ENCODE peak calls at places on chromosomes 16 and 17, in five cellular contexts. V is tibial artery, P is ovary, D is K562, U is endothelial cell of umbilical vein. C is an unnamed sample.

GRCh38 chr17:15463363-15463762 is 4.1 kb downstream of the CDRT4 start:
- DNase-seq in D (no peak), P (peak; percentile 49), U (peak; percentile 54), V (peak; percentile 45), C (no peak)

GRCh38 chr17:72381597-72382397 is 261.0 kb downstream of the SOX9 start:
- DNase-seq in P (no peak), U (no peak), V (no peak), D (no peak), C (no peak)

GRCh38 chr16:47826070-47826469 is 329.7 kb downstream of the ABCC12 start:
- DNase-seq in D (no peak), V (no peak), P (no peak), U (no peak), C (no peak)

GRCh38 chr17:9224485-9224884 is 203.2 kb downstream of the NTN1 start:
- DNase-seq in D (no peak), V (no peak), U (no peak), P (no peak), C (no peak)

GRCh38 chr16:2815299-2815771 is 1.7 kb upstream of the PRSS21 start:
- DNase-seq in U (no peak), V (no peak), D (no peak), P (no peak), C (no peak)

GRCh38 chr16:47617732-47618131 is 156.6 kb downstream of the PHKB start:
- DNase-seq in V (no peak), D (no peak), P (no peak), U (no peak), C (no peak)

GRCh38 chr16:57519796-57520360 is 16.5 kb downstream of the CCDC102A start:
- DNase-seq in V (peak; percentile 67), D (peak; percentile 84), U (peak; percentile 59), P (peak; percentile 84), C (peak; percentile 76)

GRCh38 chr16:27401768-27402568 is at the start of gene IL21R:
- DNase-seq in V (peak; percentile 51), D (no peak), U (no peak), P (no peak), C (peak; percentile 94)

GRCh38 chr16:78092755-78093154 is 6.7 kb upstream of the WWOX start:
- DNase-seq in D (no peak), P (no peak), V (no peak), U (no peak), C (no peak)

GRCh38 chr17:59695943-59696681 is 11.1 kb downstream of the PTRH2 start:
- DNase-seq in V (no peak), U (no peak), P (no peak), D (no peak), C (no peak)

GRCh38 chr17:12672944-12673343 is 7.3 kb downstream of the MYOCD start:
- DNase-seq in V (no peak), P (no peak), U (no peak), D (no peak), C (no peak)

GRCh38 chr17:58402047-58402446 is 15.3 kb downstream of the RNF43 start:
- DNase-seq in U (no peak), V (no peak), D (no peak), P (no peak), C (no peak)

GRCh38 chr17:6603746-6604325 is 36.7 kb downstream of the KIAA0753 start:
- DNase-seq in D (no peak), V (peak; percentile 22), U (peak; percentile 31), P (peak; percentile 71), C (no peak)

GRCh38 chr17:39599006-39599664 is 8.6 kb downstream of the NEUROD2 start:
- DNase-seq in U (no peak), D (no peak), V (no peak), P (no peak), C (no peak)

GRCh38 chr16:52005551-52005950 is 541.4 kb downstream of the TOX3 start:
- DNase-seq in D (no peak), U (no peak), V (no peak), P (no peak), C (no peak)

GRCh38 chr16:14193316-14193871 is 122.3 kb downstream of the MRTFB start:
- DNase-seq in V (no peak), U (no peak), D (no peak), P (no peak), C (no peak)

GRCh38 chr17:14015286-14015685 is 54.0 kb upstream of the COX10 start:
- DNase-seq in P (no peak), U (no peak), V (no peak), D (no peak), C (no peak)

GRCh38 chr17:9880582-9880999 is 24.5 kb downstream of the RCVRN start:
- DNase-seq in U (no peak), P (no peak), V (no peak), D (no peak), C (no peak)

GRCh38 chr16:66608241-66609138 is 4.0 kb downstream of the CMTM3 start:
- DNase-seq in U (peak; percentile 77), P (peak; percentile 87), D (peak; percentile 90), V (peak; percentile 82), C (peak; percentile 66)

GRCh38 chr17:27506348-27507218 is 50.3 kb downstream of the KSR1 start:
- DNase-seq in U (no peak), P (no peak), D (peak; percentile 34), V (no peak), C (no peak)

GRCh38 chr16:8878523-8878911 is 3.6 kb upstream of the LITAFD start:
- DNase-seq in P (no peak), D (no peak), V (no peak), U (no peak), C (no peak)

GRCh38 chr16:31130336-31130812 is 5.2 kb downstream of the PRSS8 start:
- DNase-seq in U (no peak), D (no peak), P (no peak), V (no peak), C (no peak)

GRCh38 chr16:31129568-31130335 is 5.8 kb downstream of the PRSS8 start:
- DNase-seq in V (no peak), P (peak; percentile 64), D (no peak), U (no peak), C (no peak)

GRCh38 chr16:31131416-31131815 is 4.1 kb downstream of the PRSS8 start:
- DNase-seq in P (no peak), D (no peak), V (no peak), U (no peak), C (no peak)

GRCh38 chr16:31131841-31132271 is 3.7 kb downstream of the PRSS8 start:
- DNase-seq in D (no peak), U (no peak), V (no peak), P (no peak), C (no peak)

GRCh38 chr16:31130899-31131298 is 4.6 kb downstream of the PRSS8 start:
- DNase-seq in V (no peak), D (no peak), P (no peak), U (no peak), C (no peak)
- H3K4me1 ChIP-seq in V (no peaks in the 10 kb centered on the region), D (peaks cover 89% of the 10 kb centered on the region), P (no peaks in the 10 kb centered on the region), U (no peaks in the 10 kb centered on the region), C (no peaks in the 10 kb centered on the region)

GRCh38 chr17:44219126-44219635 is 294 bp downstream of the UBTF start:
- DNase-seq in U (peak; percentile 54), P (peak; percentile 75), D (peak; percentile 79), V (peak; percentile 46), C (peak; percentile 52)
- TF ChIP-seq CTCF in U (peak; percentile 41), P (no peak), D (peak; percentile 69), V (peak; percentile 78), C (peak; percentile 31)

GRCh38 chr17:82238562-82239201 is 9.8 kb downstream of the SLC16A3 start:
- DNase-seq in D (peak; percentile 85), V (peak; percentile 81), P (peak; percentile 79), U (no peak), C (peak; percentile 72)

GRCh38 chr17:82237083-82237745 is 8.4 kb downstream of the SLC16A3 start:
- DNase-seq in P (no peak), V (no peak), U (no peak), D (no peak), C (no peak)

GRCh38 chr17:82236142-82236971 is 7.5 kb downstream of the SLC16A3 start:
- DNase-seq in P (peak; percentile 78), V (no peak), D (peak; percentile 77), U (peak; percentile 45), C (peak; percentile 74)

GRCh38 chr17:82239401-82239925 is 10.6 kb downstream of the SLC16A3 start:
- DNase-seq in V (no peak), D (no peak), P (no peak), U (no peak), C (no peak)

DNA sequence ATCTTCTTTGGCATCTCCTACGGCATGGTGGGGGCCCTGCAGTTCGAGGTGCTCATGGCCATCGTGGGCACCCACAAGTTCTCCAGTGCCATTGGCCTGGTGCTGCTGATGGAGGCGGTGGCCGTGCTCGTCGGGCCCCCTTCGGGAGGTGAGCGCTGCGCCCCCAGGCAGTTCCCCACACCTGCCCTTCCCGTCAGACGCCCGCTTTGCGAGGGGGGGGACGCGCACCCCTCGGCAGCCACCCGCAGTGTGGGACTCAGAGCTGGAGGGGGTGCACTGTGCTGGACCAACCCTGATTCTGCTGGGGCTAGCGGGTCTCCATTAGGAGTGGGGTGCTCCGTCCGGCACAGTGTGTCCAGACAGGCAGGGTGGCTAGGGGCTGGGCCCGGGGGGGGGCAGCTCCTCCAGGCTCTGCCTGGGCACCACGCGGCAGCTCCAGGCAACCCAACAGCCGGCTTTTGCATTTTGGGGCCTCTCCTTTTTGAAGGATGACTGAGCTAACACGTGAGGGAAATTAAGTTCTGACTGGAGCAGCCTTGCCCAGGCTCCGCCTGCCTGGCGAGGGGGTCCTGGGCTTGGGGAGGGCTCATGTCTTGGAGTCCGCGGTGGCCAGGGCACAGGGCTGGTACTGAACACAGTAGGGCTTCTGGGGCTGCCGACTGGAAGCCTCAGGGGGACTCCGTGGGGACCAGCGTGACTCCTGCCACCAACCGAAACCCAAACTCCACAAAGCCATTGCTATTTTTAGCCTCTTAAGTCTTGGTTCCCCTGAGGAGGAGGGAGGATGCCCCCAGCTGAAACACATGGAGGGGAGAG is 9.1 kb downstream of the SLC16A3 start:
- DNase-seq in V (no peak), D (no peak), U (no peak), P (no peak), C (no peak)
- H3K4me1 ChIP-seq in V (peaks cover 80% of the 10 kb centered on the region), D (peaks cover 98% of the 10 kb centered on the region), U (peaks cover 24% of the 10 kb centered on the region), P (peaks cover 63% of the 10 kb centered on the region), C (peaks cover 49% of the 10 kb centered on the region)

GRCh38 chr16:23152386-23153178 is 3.3 kb upstream of the USP31 start:
- DNase-seq in U (no peak), D (no peak), V (no peak), P (no peak), C (no peak)

GRCh38 chr16:23156946-23157460 is 7.8 kb upstream of the USP31 start:
- DNase-seq in U (no peak), D (no peak), P (no peak), V (no peak), C (no peak)

GRCh38 chr16:23158114-23158513 is 8.9 kb upstream of the USP31 start:
- DNase-seq in V (no peak), D (no peak), U (no peak), P (no peak), C (no peak)

GRCh38 chr16:23156110-23156509 is 6.9 kb upstream of the USP31 start:
- DNase-seq in D (no peak), V (no peak), P (no peak), U (no peak), C (no peak)

DNA sequence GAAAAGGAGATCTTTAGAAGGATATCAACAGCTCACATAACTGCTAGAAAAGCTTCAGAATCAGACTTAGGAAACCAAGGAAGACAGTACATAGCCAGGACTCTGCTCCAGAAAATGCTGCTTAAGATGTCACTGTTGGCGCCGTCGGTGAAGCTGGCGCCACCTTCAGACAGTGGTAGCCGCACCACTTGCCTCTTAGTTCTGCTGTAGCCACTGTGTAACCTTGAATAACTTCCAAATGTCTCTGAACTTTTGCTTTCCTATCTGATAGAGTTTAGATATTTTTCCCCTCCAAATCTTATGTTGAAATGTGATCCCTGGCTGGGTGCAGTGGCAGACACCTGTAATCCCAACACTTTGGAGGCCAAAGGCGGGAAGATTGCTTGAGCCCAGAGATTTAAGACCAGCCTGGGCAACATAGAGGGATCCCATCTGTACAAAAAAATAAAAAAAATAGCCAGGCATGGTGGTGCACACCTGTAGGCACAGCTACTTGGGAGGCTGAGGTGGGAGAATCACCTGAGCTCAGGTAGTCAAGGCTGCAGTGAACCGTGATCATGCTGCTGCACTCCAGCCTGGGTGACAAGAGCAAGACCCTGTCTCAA is 6.3 kb upstream of the USP31 start:
- DNase-seq in P (no peak), U (no peak), V (no peak), D (no peak), C (no peak)
- TF ChIP-seq CTCF in P (no peak), U (peak; percentile 44), V (no peak), D (peak; percentile 27), C (no peak)

C was measured in CD8-positive, alpha-beta T cell.